ENCODE peak calls at places on chromosomes 6 and 20, in five cellular contexts. One of them, this sample, is unnamed.

GRCh38 chr6:50907565-50907964 is 88.9 kb downstream of the TFAP2B start:
- DNase-seq in brain microvascular endothelial cell: no peak
- DNase-seq in cardiac muscle cell: no peak
- DNase-seq in endodermal cell: no peak
- DNase-seq in upper lobe of right lung: no peak
- DNase-seq in this sample: no peak

GRCh38 chr6:157184202-157185015 is 138.9 kb downstream of the TMEM242 start:
- DNase-seq in upper lobe of right lung: peak
- DNase-seq in brain microvascular endothelial cell: peak
- DNase-seq in endodermal cell: peak
- DNase-seq in cardiac muscle cell: peak
- DNase-seq in this sample: peak

GRCh38 chr6:14703586-14703985 is 542.3 kb upstream of the JARID2 start:
- DNase-seq in cardiac muscle cell: peak
- DNase-seq in upper lobe of right lung: no peak
- DNase-seq in brain microvascular endothelial cell: peak
- DNase-seq in endodermal cell: no peak
- DNase-seq in this sample: no peak

GRCh38 chr6:14953806-14954205 is 292.1 kb upstream of the JARID2 start:
- DNase-seq in upper lobe of right lung: no peak
- DNase-seq in cardiac muscle cell: no peak
- DNase-seq in endodermal cell: no peak
- DNase-seq in brain microvascular endothelial cell: no peak
- DNase-seq in this sample: no peak

GRCh38 chr6:170174771-170175643 is 115.9 kb downstream of the DLL1 start:
- DNase-seq in cardiac muscle cell: no peak
- DNase-seq in upper lobe of right lung: no peak
- DNase-seq in brain microvascular endothelial cell: no peak
- DNase-seq in endodermal cell: no peak
- DNase-seq in this sample: no peak

GRCh38 chr20:39829255-39829654 is 859.8 kb downstream of the MAFB start:
- DNase-seq in cardiac muscle cell: peak
- DNase-seq in brain microvascular endothelial cell: no peak
- DNase-seq in upper lobe of right lung: no peak
- DNase-seq in endodermal cell: peak
- DNase-seq in this sample: no peak

GRCh38 chr6:105815657-105816555 is 270.2 kb upstream of the PRDM1 start:
- DNase-seq in endodermal cell: no peak
- DNase-seq in upper lobe of right lung: no peak
- DNase-seq in cardiac muscle cell: no peak
- DNase-seq in brain microvascular endothelial cell: no peak
- DNase-seq in this sample: no peak

GRCh38 chr6:123575218-123575617 is 61.5 kb downstream of the TRDN start:
- DNase-seq in cardiac muscle cell: no peak
- DNase-seq in upper lobe of right lung: no peak
- DNase-seq in endodermal cell: no peak
- DNase-seq in brain microvascular endothelial cell: no peak
- DNase-seq in this sample: no peak

GRCh38 chr6:7505196-7505699 is 36.2 kb upstream of the DSP start:
- DNase-seq in endodermal cell: peak
- DNase-seq in cardiac muscle cell: peak
- DNase-seq in upper lobe of right lung: no peak
- DNase-seq in brain microvascular endothelial cell: peak
- DNase-seq in this sample: peak

GRCh38 chr6:156795825-156796224 is 18.6 kb downstream of the ARID1B start:
- DNase-seq in upper lobe of right lung: no peak
- DNase-seq in brain microvascular endothelial cell: no peak
- DNase-seq in cardiac muscle cell: no peak
- DNase-seq in endodermal cell: peak
- DNase-seq in this sample: no peak

GRCh38 chr20:64038579-64039292 is 2.8 kb downstream of the C20orf204 start:
- DNase-seq in endodermal cell: peak
- DNase-seq in upper lobe of right lung: peak
- DNase-seq in brain microvascular endothelial cell: peak
- DNase-seq in cardiac muscle cell: peak
- DNase-seq in this sample: peak

GRCh38 chr20:59044796-59045195 is 2.2 kb upstream of the PRELID3B start:
- DNase-seq in upper lobe of right lung: no peak
- DNase-seq in cardiac muscle cell: no peak
- DNase-seq in brain microvascular endothelial cell: no peak
- DNase-seq in endodermal cell: no peak
- DNase-seq in this sample: no peak

GRCh38 chr6:52392944-52393343 is 27.2 kb upstream of the EFHC1 start:
- DNase-seq in endodermal cell: no peak
- DNase-seq in brain microvascular endothelial cell: peak
- DNase-seq in cardiac muscle cell: peak
- DNase-seq in upper lobe of right lung: no peak
- DNase-seq in this sample: no peak

GRCh38 chr6:43668151-43669028 is 19.2 kb downstream of the MRPS18A start:
- DNase-seq in endodermal cell: peak
- DNase-seq in brain microvascular endothelial cell: peak
- DNase-seq in cardiac muscle cell: peak
- DNase-seq in upper lobe of right lung: peak
- DNase-seq in this sample: no peak

GRCh38 chr20:513429-513828 is 30.2 kb downstream of the CSNK2A1 start:
- DNase-seq in upper lobe of right lung: no peak
- DNase-seq in brain microvascular endothelial cell: no peak
- DNase-seq in endodermal cell: no peak
- DNase-seq in cardiac muscle cell: peak
- DNase-seq in this sample: no peak

GRCh38 chr20:44614525-44614924 is 32.1 kb downstream of the PKIG start:
- DNase-seq in endodermal cell: no peak
- DNase-seq in cardiac muscle cell: no peak
- DNase-seq in upper lobe of right lung: peak
- DNase-seq in brain microvascular endothelial cell: no peak
- DNase-seq in this sample: no peak

GRCh38 chr6:69155467-69155866 is 520.4 kb downstream of the ADGRB3 start:
- DNase-seq in endodermal cell: no peak
- DNase-seq in upper lobe of right lung: no peak
- DNase-seq in cardiac muscle cell: no peak
- DNase-seq in brain microvascular endothelial cell: no peak
- DNase-seq in this sample: peak

GRCh38 chr6:77030929-77031674 is 432.2 kb downstream of the HTR1B start:
- DNase-seq in upper lobe of right lung: no peak
- DNase-seq in endodermal cell: no peak
- DNase-seq in cardiac muscle cell: peak
- DNase-seq in brain microvascular endothelial cell: peak
- DNase-seq in this sample: no peak

GRCh38 chr6:37018152-37019064 is 13.0 kb downstream of the FGD2 start:
- DNase-seq in brain microvascular endothelial cell: peak
- DNase-seq in cardiac muscle cell: peak
- DNase-seq in endodermal cell: peak
- DNase-seq in upper lobe of right lung: peak
- DNase-seq in this sample: peak

GRCh38 chr6:797479-798077 is 104.6 kb upstream of the EXOC2 start:
- DNase-seq in upper lobe of right lung: no peak
- DNase-seq in brain microvascular endothelial cell: peak
- DNase-seq in cardiac muscle cell: peak
- DNase-seq in endodermal cell: peak
- DNase-seq in this sample: peak

GRCh38 chr20:3209946-3210317 is 634 bp downstream of the ITPA start:
- DNase-seq in upper lobe of right lung: no peak
- DNase-seq in brain microvascular endothelial cell: peak
- DNase-seq in cardiac muscle cell: peak
- DNase-seq in endodermal cell: no peak
- DNase-seq in this sample: no peak

GRCh38 chr20:41358717-41359116 is 7.9 kb downstream of the EMILIN3 start:
- DNase-seq in endodermal cell: no peak
- DNase-seq in cardiac muscle cell: no peak
- DNase-seq in brain microvascular endothelial cell: no peak
- DNase-seq in upper lobe of right lung: no peak
- DNase-seq in this sample: no peak

GRCh38 chr20:4073852-4074741 is 58.7 kb upstream of the RNF24 start:
- DNase-seq in endodermal cell: no peak
- DNase-seq in upper lobe of right lung: no peak
- DNase-seq in cardiac muscle cell: no peak
- DNase-seq in brain microvascular endothelial cell: no peak
- DNase-seq in this sample: no peak

GRCh38 chr20:36297656-36298055 is 8.5 kb upstream of the DLGAP4 start:
- DNase-seq in upper lobe of right lung: no peak
- DNase-seq in endodermal cell: no peak
- DNase-seq in cardiac muscle cell: no peak
- DNase-seq in brain microvascular endothelial cell: no peak
- DNase-seq in this sample: no peak

GRCh38 chr6:154399097-154399496 is 42.5 kb upstream of the IPCEF1 start:
- DNase-seq in upper lobe of right lung: no peak
- DNase-seq in cardiac muscle cell: peak
- DNase-seq in endodermal cell: no peak
- DNase-seq in brain microvascular endothelial cell: peak
- DNase-seq in this sample: no peak

GRCh38 chr6:131950767-131951575 is at the start of gene CCN2:
- DNase-seq in endodermal cell: peak
- DNase-seq in cardiac muscle cell: peak
- DNase-seq in upper lobe of right lung: peak
- DNase-seq in brain microvascular endothelial cell: peak
- DNase-seq in this sample: peak

GRCh38 chr6:133241088-133241900 is at the start of gene EYA4:
- DNase-seq in upper lobe of right lung: peak
- DNase-seq in endodermal cell: peak
- DNase-seq in cardiac muscle cell: peak
- DNase-seq in brain microvascular endothelial cell: no peak
- DNase-seq in this sample: no peak
- H3K27ac ChIP-seq in upper lobe of right lung: no peak
- H3K27ac ChIP-seq in endodermal cell: no peak
- H3K27ac ChIP-seq in cardiac muscle cell: no peak
- H3K27ac ChIP-seq in brain microvascular endothelial cell: no peak
- H3K27ac ChIP-seq in this sample: no peak

GRCh38 chr6:112560651-112561050 is 213.5 kb downstream of the RFPL4B start:
- DNase-seq in brain microvascular endothelial cell: no peak
- DNase-seq in cardiac muscle cell: no peak
- DNase-seq in upper lobe of right lung: no peak
- DNase-seq in endodermal cell: no peak
- DNase-seq in this sample: no peak
- TF ChIP-seq CTCF in brain microvascular endothelial cell: peak
- TF ChIP-seq CTCF in cardiac muscle cell: no peak
- TF ChIP-seq CTCF in upper lobe of right lung: no peak
- TF ChIP-seq CTCF in endodermal cell: peak
- TF ChIP-seq CTCF in this sample: no peak

DNA sequence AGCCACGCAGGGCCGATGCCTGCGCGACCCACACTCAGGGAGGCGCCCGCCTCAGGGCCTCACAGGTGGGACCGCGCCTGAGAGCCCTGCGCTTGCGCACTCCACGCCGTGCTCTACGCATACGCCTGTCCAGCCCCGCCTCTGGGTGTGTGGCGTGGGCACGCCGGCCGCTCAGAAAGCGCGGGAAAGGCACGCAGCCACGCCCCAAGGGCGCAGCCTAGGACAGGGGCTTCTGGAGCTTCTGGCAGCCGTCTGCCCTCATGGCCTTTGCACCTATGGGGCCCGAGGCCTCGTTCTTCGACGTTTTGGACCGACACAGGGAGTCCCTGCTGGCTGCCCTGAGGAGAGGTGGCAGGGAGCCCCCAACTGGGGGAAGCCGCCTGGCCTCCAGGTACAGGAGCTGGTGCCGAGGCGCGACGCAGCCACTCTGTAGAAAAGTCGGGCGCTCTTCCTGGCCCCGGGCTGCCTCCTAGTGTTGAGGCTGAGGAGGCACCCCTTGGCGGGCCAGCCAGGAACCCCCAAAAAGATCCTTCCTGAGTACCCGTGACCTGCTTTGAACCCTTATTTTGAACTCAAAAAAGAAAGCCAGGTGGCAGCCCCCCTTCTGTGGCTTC is at the start of gene SPO11:
- DNase-seq in endodermal cell: peak
- DNase-seq in brain microvascular endothelial cell: no peak
- DNase-seq in upper lobe of right lung: no peak
- DNase-seq in cardiac muscle cell: no peak
- DNase-seq in this sample: no peak
- H3K27ac ChIP-seq in endodermal cell: no peak
- H3K27ac ChIP-seq in brain microvascular endothelial cell: no peak
- H3K27ac ChIP-seq in upper lobe of right lung: no peak
- H3K27ac ChIP-seq in cardiac muscle cell: no peak
- H3K27ac ChIP-seq in this sample: no peak

DNA sequence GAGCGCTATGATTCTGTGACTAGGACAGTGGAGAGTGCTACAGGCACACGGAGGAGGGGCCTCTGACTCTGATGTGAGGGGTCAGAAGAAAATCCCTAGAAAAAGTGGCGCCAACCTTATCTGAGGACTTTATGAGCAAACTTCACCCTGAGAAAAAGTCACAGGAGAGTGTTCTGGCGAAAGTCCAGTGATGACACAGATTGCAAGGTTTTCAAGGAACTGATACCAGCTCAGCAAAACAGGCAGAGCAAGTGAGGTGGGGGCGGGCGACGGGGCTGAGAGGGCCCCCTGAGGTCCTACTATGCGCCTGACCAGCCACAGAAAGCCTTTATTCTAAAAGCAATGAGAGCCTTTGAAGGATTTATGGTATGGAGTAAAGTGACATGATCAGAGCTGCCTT is 73.3 kb downstream of the SLC22A23 start:
- DNase-seq in upper lobe of right lung: no peak
- DNase-seq in cardiac muscle cell: peak
- DNase-seq in brain microvascular endothelial cell: peak
- DNase-seq in endodermal cell: no peak
- DNase-seq in this sample: no peak
- TF ChIP-seq CTCF in upper lobe of right lung: no peak
- TF ChIP-seq CTCF in cardiac muscle cell: no peak
- TF ChIP-seq CTCF in brain microvascular endothelial cell: no peak
- TF ChIP-seq CTCF in endodermal cell: no peak
- TF ChIP-seq CTCF in this sample: no peak

DNA sequence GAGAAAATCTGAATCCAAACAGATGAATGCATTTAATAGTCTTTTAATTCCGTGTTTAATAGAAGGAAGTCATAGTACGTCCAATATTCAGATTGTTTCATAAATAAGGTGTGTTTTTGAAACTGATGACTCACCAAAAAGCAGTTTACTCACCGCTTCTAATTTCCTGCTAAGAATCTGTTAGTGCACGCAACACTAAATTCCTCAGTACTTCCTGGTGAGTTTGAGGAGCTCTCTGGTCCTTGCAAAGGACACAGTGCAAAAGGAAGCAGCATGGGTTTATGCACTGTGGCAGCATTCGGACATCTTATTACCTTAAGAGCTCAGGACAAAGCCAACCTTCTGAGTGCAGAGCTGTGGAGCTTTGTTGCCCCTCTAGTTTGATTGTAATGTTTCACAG is 2.3 kb upstream of the ADGRF1 start:
- DNase-seq in endodermal cell: no peak
- DNase-seq in upper lobe of right lung: no peak
- DNase-seq in cardiac muscle cell: peak
- DNase-seq in brain microvascular endothelial cell: peak
- DNase-seq in this sample: peak
- H3K27ac ChIP-seq in endodermal cell: no peak
- H3K27ac ChIP-seq in upper lobe of right lung: no peak
- H3K27ac ChIP-seq in cardiac muscle cell: no peak
- H3K27ac ChIP-seq in brain microvascular endothelial cell: no peak
- H3K27ac ChIP-seq in this sample: no peak

This sample was measured in RWPE1.